ENCODE peak calls at places on chromosomes 16 and 17, in seven cellular contexts. T, X, O, G, K, Y and Z are unnamed samples.
A peak's percentile ranks its signal among the peaks of the same experiment; 100 is the strongest.

GRCh38 chr16:1413684-1414531 is 596 bp downstream of the UNKL start:
- DNase-seq in T (peak; percentile 17), X (peak; percentile 18), O (no peak), G (peak; percentile 56), K (peak; percentile 74), Y (peak; percentile 51), Z (no peak)

GRCh38 chr16:10296956-10297340 is 88.9 kb upstream of the ATF7IP2 start:
- DNase-seq in T (no peak), X (no peak), O (no peak), G (no peak), K (no peak), Y (no peak), Z (no peak)

GRCh38 chr17:73901661-73902415 is 257.6 kb upstream of the SDK2 start:
- DNase-seq in T (no peak), X (no peak), O (no peak), G (no peak), K (peak; percentile 12), Y (no peak), Z (no peak)

GRCh38 chr16:11557811-11558210 is 28.9 kb downstream of the LITAF start:
- DNase-seq in T (peak; percentile 59), X (no peak), O (no peak), G (no peak), K (no peak), Y (no peak), Z (no peak)

GRCh38 chr16:81705261-81705660 is 73.8 kb upstream of the PLCG2 start:
- DNase-seq in T (no peak), X (no peak), O (no peak), G (no peak), K (no peak), Y (no peak), Z (no peak)

GRCh38 chr17:44952946-44953475 is 5.4 kb upstream of the KIF18B start:
- DNase-seq in T (no peak), X (no peak), O (no peak), G (no peak), K (no peak), Y (no peak), Z (no peak)

GRCh38 chr16:85491798-85492616 is 121.1 kb upstream of the GSE1 start:
- DNase-seq in T (peak; percentile 12), X (no peak), O (peak; percentile 6), G (no peak), K (peak; percentile 45), Y (no peak), Z (no peak)

GRCh38 chr16:75433732-75434413 is 570 bp upstream of the CFDP1 start:
- DNase-seq in T (peak; percentile 89), X (no peak), O (peak; percentile 70), G (peak; percentile 81), K (peak; percentile 95), Y (no peak), Z (peak; percentile 82)